ENCODE peak calls at places on chromosomes 1 and 21, in six cellular contexts. W is HFF-Myc, V is A549, F is fibroblast of pulmonary artery, Y is breast epithelium, R is neural progenitor cell. A is an unnamed sample.

GRCh38 chr1:24705260-24706073 is 39.8 kb upstream of the CLIC4 start:
- DNase-seq in W (no peak), V (peak), F (peak), Y (peak), R (peak), A (no peak)

GRCh38 chr21:39536835-39537234 is 75.9 kb upstream of the B3GALT5 start:
- DNase-seq in W (no peak), V (no peak), F (no peak), Y (no peak), R (no peak), A (no peak)

GRCh38 chr1:180966310-180966709 is 53.6 kb downstream of the KIAA1614 start:
- DNase-seq in W (no peak), V (no peak), F (no peak), Y (no peak), R (no peak), A (no peak)

GRCh38 chr1:175427625-175428024 is 235.0 kb upstream of the KIAA0040 start:
- DNase-seq in W (no peak), V (no peak), F (no peak), Y (no peak), R (no peak), A (no peak)

GRCh38 chr1:150022357-150022756 is 11.8 kb upstream of the OTUD7B start:
- DNase-seq in W (no peak), V (no peak), F (no peak), Y (no peak), R (no peak), A (no peak)

GRCh38 chr1:54276617-54277450 is 76.9 kb downstream of the MRPL37 start:
- DNase-seq in W (no peak), V (no peak), F (no peak), Y (no peak), R (no peak), A (no peak)

GRCh38 chr1:180881806-180882509 is 30.7 kb upstream of the KIAA1614 start:
- DNase-seq in W (peak), V (peak), F (peak), Y (no peak), R (peak), A (peak)

GRCh38 chr1:245378352-245379144 is 223.8 kb downstream of the KIF26B start:
- DNase-seq in W (no peak), V (no peak), F (no peak), Y (no peak), R (no peak), A (no peak)

GRCh38 chr1:247906504-247907047 is 11.2 kb downstream of the OR2W3 start:
- DNase-seq in W (no peak), V (no peak), F (peak), Y (no peak), R (no peak), A (no peak)

GRCh38 chr1:181541947-181542346 is 58.6 kb downstream of the CACNA1E start:
- DNase-seq in W (no peak), V (no peak), F (peak), Y (no peak), R (no peak), A (no peak)

GRCh38 chr1:26582836-26583460 is 53.4 kb downstream of the RPS6KA1 start:
- DNase-seq in W (no peak), V (no peak), F (peak), Y (no peak), R (no peak), A (peak)

GRCh38 chr1:17125756-17126237 is 6.5 kb upstream of the PADI2 start:
- DNase-seq in W (peak), V (peak), F (peak), Y (peak), R (peak), A (no peak)

GRCh38 chr1:86992790-86993189 is 78.4 kb downstream of the HS2ST1 start:
- DNase-seq in W (no peak), V (no peak), F (no peak), Y (no peak), R (no peak), A (no peak)

GRCh38 chr1:150973258-150973825 is 1.3 kb downstream of the CERS2 start:
- DNase-seq in W (no peak), V (no peak), F (no peak), Y (no peak), R (peak), A (no peak)

GRCh38 chr1:38941093-38941492 is 537 bp downstream of the RHBDL2 start:
- DNase-seq in W (no peak), V (no peak), F (no peak), Y (no peak), R (no peak), A (no peak)

GRCh38 chr1:96698332-96698983 is 23.1 kb upstream of the PTBP2 start:
- DNase-seq in W (no peak), V (no peak), F (peak), Y (no peak), R (no peak), A (no peak)

DNA sequence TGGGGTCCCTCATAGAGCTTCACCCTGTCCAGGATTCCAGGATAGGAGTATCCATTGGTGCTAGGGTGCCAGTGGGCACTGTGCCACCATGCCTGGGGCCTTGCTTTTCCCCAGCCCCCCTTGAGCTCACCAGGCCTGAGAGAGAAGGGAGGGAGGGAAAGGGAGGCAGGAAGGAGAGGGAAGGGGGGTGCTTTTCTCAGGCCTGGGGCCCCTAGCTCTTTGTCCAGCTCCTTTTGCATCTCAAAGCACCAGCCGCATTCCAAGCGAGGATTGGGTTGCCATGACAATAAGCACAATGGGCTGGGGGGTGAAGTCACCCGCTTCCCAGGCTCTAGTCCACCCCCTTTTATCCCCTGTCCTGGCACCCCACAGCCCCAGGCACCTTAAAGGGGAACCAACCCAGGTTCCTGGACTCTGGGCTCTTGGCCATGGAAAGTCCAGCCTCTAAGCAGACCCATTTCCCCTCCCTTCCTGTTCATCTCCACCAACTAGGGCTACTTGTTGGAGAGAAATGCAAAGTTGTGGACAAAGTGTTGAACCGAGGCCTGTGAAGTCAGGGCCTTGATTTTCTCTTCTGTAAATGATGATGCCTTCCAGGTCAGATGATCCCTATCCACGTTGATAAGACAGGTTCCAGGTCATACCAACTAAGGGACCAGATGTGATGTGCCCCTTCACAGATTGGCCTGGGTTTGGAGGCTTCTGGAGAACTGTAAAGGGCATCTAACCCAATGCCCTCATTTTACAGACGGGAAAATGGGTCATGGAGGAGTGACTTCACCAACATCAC is 11.4 kb downstream of the THBS3 start:
- DNase-seq in W (no peak), V (no peak), F (no peak), Y (no peak), R (peak), A (no peak)
- H3K4me3 ChIP-seq in W (peak), V (no peak), F (no peak), Y (no peak), R (peak), A (peak)

GRCh38 chr1:47178665-47179022 is 11.2 kb downstream of the PDZK1IP1 start:
- DNase-seq in W (no peak), V (no peak), F (no peak), Y (no peak), R (no peak), A (no peak)

GRCh38 chr1:47179023-47179987 is 10.5 kb downstream of the PDZK1IP1 start:
- DNase-seq in W (peak), V (peak), F (peak), Y (peak), R (peak), A (peak)

GRCh38 chr1:47180603-47181094 is 9.2 kb downstream of the PDZK1IP1 start:
- DNase-seq in W (no peak), V (no peak), F (peak), Y (no peak), R (no peak), A (no peak)

GRCh38 chr1:47179988-47180563 is 9.8 kb downstream of the PDZK1IP1 start:
- DNase-seq in W (no peak), V (no peak), F (no peak), Y (no peak), R (no peak), A (no peak)

DNA sequence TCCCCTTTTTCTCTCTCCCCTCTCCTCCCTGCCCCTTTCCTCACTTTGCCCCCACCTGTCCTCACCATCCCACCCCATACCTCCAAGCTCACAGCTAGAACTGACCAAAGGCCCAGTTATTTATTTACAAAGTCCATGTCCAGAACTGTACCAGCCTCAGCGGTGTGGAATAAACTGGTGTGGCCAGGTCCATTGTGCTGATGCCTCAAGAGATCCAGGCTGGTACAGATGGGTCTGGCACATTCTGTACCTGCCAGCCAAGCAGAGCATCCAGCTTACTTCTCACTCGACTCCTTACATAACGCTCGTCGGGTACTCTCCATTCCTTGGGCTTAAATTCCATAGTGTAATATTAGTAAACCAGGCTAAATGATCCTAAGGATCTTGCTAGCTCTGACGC is 11.8 kb downstream of the PDZK1IP1 start:
- DNase-seq in W (no peak), V (no peak), F (no peak), Y (no peak), R (no peak), A (no peak)
- TF ChIP-seq CTCF in W (no peak), V (no peak), F (no peak), Y (no peak), R (no peak), A (no peak)

GRCh38 chr1:173122344-173122880 is 71.7 kb upstream of the TNFSF18 start:
- DNase-seq in W (no peak), V (no peak), F (peak), Y (no peak), R (no peak), A (no peak)

GRCh38 chr1:173118404-173118803 is 67.7 kb upstream of the TNFSF18 start:
- DNase-seq in W (no peak), V (no peak), F (no peak), Y (no peak), R (no peak), A (no peak)

GRCh38 chr1:173126421-173126820 is 75.7 kb upstream of the TNFSF18 start:
- DNase-seq in W (no peak), V (no peak), F (peak), Y (no peak), R (no peak), A (no peak)

GRCh38 chr1:173127369-173128307 is 76.9 kb upstream of the TNFSF18 start:
- DNase-seq in W (no peak), V (no peak), F (no peak), Y (no peak), R (no peak), A (no peak)

GRCh38 chr1:173122958-173123852 is 72.5 kb upstream of the TNFSF18 start:
- DNase-seq in W (peak), V (peak), F (peak), Y (peak), R (peak), A (peak)
- H3K4me3 ChIP-seq in W (peak), V (no peak), F (peak), Y (peak), R (no peak), A (no peak)

DNA sequence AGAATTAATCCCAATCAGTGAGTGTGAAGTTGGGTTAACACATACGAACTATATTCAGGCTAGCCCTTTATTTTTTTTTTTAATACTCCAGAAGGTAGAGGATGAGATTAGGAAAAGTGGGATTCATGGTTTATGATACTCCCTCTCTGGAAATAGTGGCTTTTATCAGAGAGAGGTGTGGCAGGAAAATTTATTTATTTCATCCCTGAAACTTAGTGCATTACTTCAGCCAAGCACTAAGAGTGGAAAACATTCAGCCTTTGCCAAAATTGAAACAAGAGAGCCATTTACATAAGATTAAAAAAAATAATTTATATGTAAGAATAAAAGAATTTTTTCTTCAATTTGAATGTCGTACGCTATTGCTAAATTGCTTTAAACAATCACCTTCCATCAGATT is 35.0 kb downstream of the MTR start:
- DNase-seq in W (no peak), V (no peak), F (no peak), Y (no peak), R (no peak), A (no peak)
- TF ChIP-seq CTCF in W (no peak), V (no peak), F (no peak), Y (no peak), R (no peak), A (no peak)

GRCh38 chr1:62687903-62688686 is at the start of gene DOCK7:
- DNase-seq in W (no peak), V (peak), F (peak), Y (peak), R (peak), A (no peak)

GRCh38 chr1:62685431-62685859 is 2.7 kb downstream of the DOCK7 start:
- DNase-seq in W (no peak), V (no peak), F (peak), Y (no peak), R (no peak), A (no peak)

GRCh38 chr1:62687421-62687902 is 724 bp downstream of the DOCK7 start:
- DNase-seq in W (no peak), V (peak), F (peak), Y (no peak), R (peak), A (no peak)

GRCh38 chr1:62688687-62689085 is 500 bp upstream of the DOCK7 start:
- DNase-seq in W (no peak), V (no peak), F (peak), Y (no peak), R (no peak), A (no peak)

DNA sequence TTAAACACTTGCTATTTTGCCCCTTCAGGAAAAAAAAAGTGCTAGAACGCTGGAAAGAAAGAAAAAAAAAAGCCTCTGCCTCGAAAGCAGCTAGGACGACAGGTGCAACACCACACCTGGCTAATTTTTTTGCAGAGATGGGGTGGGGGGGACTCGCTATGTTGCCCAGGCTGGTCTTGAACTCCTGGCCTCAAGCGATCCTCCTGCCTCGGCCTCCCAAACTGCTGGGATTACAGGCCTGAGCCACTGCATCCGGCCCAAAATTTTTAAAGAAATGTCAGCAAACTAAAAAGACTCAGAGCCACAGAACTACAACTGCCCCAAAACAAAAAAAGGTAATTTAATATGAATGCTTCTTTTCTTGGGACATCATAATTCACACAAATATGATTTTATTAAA is 1.4 kb downstream of the DOCK7 start:
- DNase-seq in W (no peak), V (no peak), F (no peak), Y (no peak), R (no peak), A (no peak)
- H3K4me3 ChIP-seq in W (peak), V (peak), F (peak), Y (peak), R (peak), A (peak)